ENCODE peak calls at places on chromosomes 12 and 14, in four cellular contexts. A is spleen, G is ovary, L is transverse colon. X is an unnamed sample.

GRCh38 chr12:113929312-113929989 is 36.7 kb downstream of the RBM19 start:
- DNase-seq in A (no peak), G (no peak), L (no peak), X (no peak)

GRCh38 chr12:122724641-122725243 is 5.9 kb downstream of the HCAR1 start:
- DNase-seq in A (no peak), G (no peak), L (no peak), X (peak; percentile 18)

GRCh38 chr14:101072945-101073597 is 169.5 kb upstream of the RTL1 start:
- DNase-seq in A (peak; percentile 70), G (peak; percentile 64), L (peak; percentile 81), X (peak; percentile 78)

GRCh38 chr14:26597136-26598080 is at the start of gene NOVA1:
- DNase-seq in A (peak; percentile 67), G (peak; percentile 57), L (peak; percentile 13), X (peak; percentile 49)

GRCh38 chr14:52023518-52023917 is 34.2 kb downstream of the RTRAF start:
- DNase-seq in A (no peak), G (no peak), L (no peak), X (no peak)

GRCh38 chr14:31261859-31262739 is 54.5 kb upstream of the HECTD1 start:
- DNase-seq in A (no peak), G (no peak), L (no peak), X (no peak)

GRCh38 chr14:104794099-104794498 is 1.4 kb downstream of the AKT1 start:
- DNase-seq in A (peak; percentile 88), G (peak; percentile 71), L (peak; percentile 68), X (peak; percentile 41)

GRCh38 chr12:12635651-12636050 is 24.0 kb downstream of the CREBL2 start:
- DNase-seq in A (no peak), G (no peak), L (no peak), X (no peak)

GRCh38 chr14:53955671-53956426 is 776 bp downstream of the BMP4 start:
- DNase-seq in A (peak; percentile 70), G (peak; percentile 88), L (peak; percentile 62), X (no peak)

GRCh38 chr14:64200170-64200569 is 94.0 kb downstream of the ESR2 start:
- DNase-seq in A (no peak), G (peak; percentile 76), L (no peak), X (no peak)
- H3K36me3 ChIP-seq in A (no peaks in the 10 kb centered on the region), G (no peaks in the 10 kb centered on the region), L (no peaks in the 10 kb centered on the region), X (no peaks in the 10 kb centered on the region)

GRCh38 chr12:2008677-2009076 is 4.4 kb upstream of the DCP1B start:
- DNase-seq in A (no peak), G (no peak), L (no peak), X (no peak)

GRCh38 chr12:2009623-2010022 is 5.4 kb upstream of the DCP1B start:
- DNase-seq in A (no peak), G (no peak), L (no peak), X (no peak)

GRCh38 chr12:2003676-2004112 is 563 bp downstream of the DCP1B start:
- DNase-seq in A (no peak), G (no peak), L (no peak), X (no peak)

GRCh38 chr12:2004113-2004929 is at the start of gene DCP1B:
- DNase-seq in A (peak; percentile 99), G (peak; percentile 97), L (peak; percentile 98), X (peak; percentile 92)
- TF ChIP-seq POLR2A in A (no peak), G (peak; percentile 50), L (peak; percentile 73), X (peak; percentile 45)

DNA sequence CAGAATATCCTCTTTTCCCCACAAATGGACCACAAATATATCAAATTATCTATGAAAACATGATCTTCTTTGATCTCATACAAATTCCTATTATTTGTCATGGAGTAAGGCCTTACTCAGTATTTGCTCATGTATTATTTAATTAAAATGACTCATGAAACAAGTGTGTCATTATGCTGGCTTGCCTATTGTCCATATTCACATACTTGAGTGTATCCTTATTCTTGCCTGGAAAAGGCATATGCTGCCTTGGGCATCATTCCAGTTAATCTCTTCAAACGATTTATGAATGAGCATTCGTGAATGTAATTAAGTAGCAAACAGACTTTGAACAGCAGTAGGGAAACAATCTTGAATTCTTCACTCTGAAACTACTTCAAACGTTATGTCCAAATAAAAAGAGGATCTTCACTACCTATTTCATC is 22.6 kb upstream of the SNRPF start:
- DNase-seq in A (no peak), G (no peak), L (no peak), X (no peak)
- H3K36me3 ChIP-seq in A (no peaks in the 10 kb centered on the region), G (no peaks in the 10 kb centered on the region), L (no peaks in the 10 kb centered on the region), X (no peaks in the 10 kb centered on the region)

GRCh38 chr12:132187646-132188450 is 43.6 kb downstream of the NOC4L start:
- DNase-seq in A (no peak), G (no peak), L (no peak), X (no peak)

GRCh38 chr12:132190012-132190755 is 45.9 kb downstream of the NOC4L start:
- DNase-seq in A (peak; percentile 89), G (peak; percentile 63), L (peak; percentile 30), X (peak; percentile 61)

GRCh38 chr12:132188451-132189298 is 44.4 kb downstream of the NOC4L start:
- DNase-seq in A (no peak), G (no peak), L (no peak), X (no peak)

GRCh38 chr12:132190834-132191500 is 46.7 kb downstream of the NOC4L start:
- DNase-seq in A (no peak), G (no peak), L (no peak), X (no peak)

DNA sequence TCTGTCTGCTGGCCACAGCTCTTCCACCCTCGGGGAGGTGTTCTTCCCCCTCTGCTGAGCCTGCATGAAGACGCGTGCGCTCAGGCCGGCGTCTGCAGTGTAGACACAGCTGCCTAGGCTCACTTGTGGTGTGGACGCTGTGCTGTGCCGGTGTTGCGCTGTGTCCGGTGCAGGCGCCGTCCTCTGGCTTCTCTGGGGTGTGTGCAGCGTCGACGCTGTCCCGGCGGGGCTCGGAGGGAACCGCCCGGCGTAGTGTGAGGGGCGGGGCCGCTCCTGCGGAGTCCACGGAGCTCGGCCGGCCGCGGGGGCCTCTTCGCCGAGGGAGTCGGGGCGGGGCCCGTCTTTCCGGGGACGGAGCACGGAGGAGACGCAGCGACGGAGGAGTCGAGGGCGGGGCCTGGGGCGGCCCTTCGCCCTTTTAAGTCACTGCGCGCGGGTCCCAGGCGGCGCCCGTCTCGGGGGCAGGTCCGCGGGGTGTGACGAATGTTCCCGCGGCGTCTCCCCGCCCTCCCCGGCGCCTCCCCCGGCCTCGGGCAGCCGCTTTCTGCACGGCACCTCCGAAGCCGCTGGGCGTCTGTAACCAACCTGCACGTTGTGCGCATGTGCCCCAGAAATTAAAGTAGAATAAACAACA is 45.2 kb downstream of the NOC4L start:
- DNase-seq in A (peak; percentile 99), G (peak; percentile 88), L (peak; percentile 95), X (peak; percentile 97)
- TF ChIP-seq POLR2A in A (no peak), G (no peak), L (no peak), X (no peak)